ENCODE peak calls at places on chromosomes 12 and 14, in five cellular contexts. One of them, this sample, is unnamed.

GRCh38 chr14:20429801-20430669 is 5.9 kb downstream of the KLHL33 start:
- DNase-seq in psoas muscle: no peak
- DNase-seq in CD4-positive, alpha-beta T cell: no peak
- DNase-seq in mucosa of descending colon: peak
- DNase-seq in heart right ventricle: no peak
- DNase-seq in this sample: no peak

GRCh38 chr12:104376650-104377506 is 73.3 kb downstream of the EID3 start:
- DNase-seq in CD4-positive, alpha-beta T cell: no peak
- DNase-seq in mucosa of descending colon: no peak
- DNase-seq in psoas muscle: no peak
- DNase-seq in heart right ventricle: no peak
- DNase-seq in this sample: no peak

GRCh38 chr12:7060353-7060954 is at the start of gene C1S:
- DNase-seq in heart right ventricle: peak
- DNase-seq in psoas muscle: peak
- DNase-seq in CD4-positive, alpha-beta T cell: no peak
- DNase-seq in mucosa of descending colon: no peak
- DNase-seq in this sample: peak

GRCh38 chr12:12975322-12976077 is 23.5 kb upstream of the GPRC5D start:
- DNase-seq in heart right ventricle: no peak
- DNase-seq in mucosa of descending colon: peak
- DNase-seq in CD4-positive, alpha-beta T cell: no peak
- DNase-seq in psoas muscle: no peak
- DNase-seq in this sample: no peak

GRCh38 chr12:50047693-50048250 is 9.6 kb upstream of the ASIC1 start:
- DNase-seq in heart right ventricle: no peak
- DNase-seq in psoas muscle: no peak
- DNase-seq in mucosa of descending colon: no peak
- DNase-seq in CD4-positive, alpha-beta T cell: no peak
- DNase-seq in this sample: no peak

GRCh38 chr14:103770902-103771301 is 55.3 kb downstream of the ZFYVE21 start:
- DNase-seq in psoas muscle: no peak
- DNase-seq in CD4-positive, alpha-beta T cell: no peak
- DNase-seq in mucosa of descending colon: no peak
- DNase-seq in heart right ventricle: no peak
- DNase-seq in this sample: no peak

GRCh38 chr12:79844693-79845092 is 90.2 kb downstream of the PPP1R12A start:
- DNase-seq in mucosa of descending colon: no peak
- DNase-seq in heart right ventricle: no peak
- DNase-seq in psoas muscle: no peak
- DNase-seq in CD4-positive, alpha-beta T cell: no peak
- DNase-seq in this sample: peak

GRCh38 chr12:7951671-7952070 is 15.7 kb upstream of the SLC2A3 start:
- DNase-seq in psoas muscle: no peak
- DNase-seq in CD4-positive, alpha-beta T cell: no peak
- DNase-seq in mucosa of descending colon: no peak
- DNase-seq in heart right ventricle: no peak
- DNase-seq in this sample: no peak

GRCh38 chr14:70907172-70907995 is at the start of gene PCNX1:
- DNase-seq in mucosa of descending colon: peak
- DNase-seq in heart right ventricle: peak
- DNase-seq in psoas muscle: peak
- DNase-seq in CD4-positive, alpha-beta T cell: peak
- DNase-seq in this sample: peak
- TF ChIP-seq CTCF in mucosa of descending colon: peak
- TF ChIP-seq CTCF in heart right ventricle: peak
- TF ChIP-seq CTCF in psoas muscle: peak
- TF ChIP-seq CTCF in CD4-positive, alpha-beta T cell: peak
- TF ChIP-seq CTCF in this sample: peak

GRCh38 chr12:169528-170360 is 44.2 kb downstream of the SLC6A12 start:
- DNase-seq in mucosa of descending colon: no peak
- DNase-seq in psoas muscle: no peak
- DNase-seq in heart right ventricle: no peak
- DNase-seq in CD4-positive, alpha-beta T cell: no peak
- DNase-seq in this sample: no peak
- TF ChIP-seq CTCF in mucosa of descending colon: no peak
- TF ChIP-seq CTCF in psoas muscle: no peak
- TF ChIP-seq CTCF in heart right ventricle: no peak
- TF ChIP-seq CTCF in CD4-positive, alpha-beta T cell: no peak
- TF ChIP-seq CTCF in this sample: no peak

DNA sequence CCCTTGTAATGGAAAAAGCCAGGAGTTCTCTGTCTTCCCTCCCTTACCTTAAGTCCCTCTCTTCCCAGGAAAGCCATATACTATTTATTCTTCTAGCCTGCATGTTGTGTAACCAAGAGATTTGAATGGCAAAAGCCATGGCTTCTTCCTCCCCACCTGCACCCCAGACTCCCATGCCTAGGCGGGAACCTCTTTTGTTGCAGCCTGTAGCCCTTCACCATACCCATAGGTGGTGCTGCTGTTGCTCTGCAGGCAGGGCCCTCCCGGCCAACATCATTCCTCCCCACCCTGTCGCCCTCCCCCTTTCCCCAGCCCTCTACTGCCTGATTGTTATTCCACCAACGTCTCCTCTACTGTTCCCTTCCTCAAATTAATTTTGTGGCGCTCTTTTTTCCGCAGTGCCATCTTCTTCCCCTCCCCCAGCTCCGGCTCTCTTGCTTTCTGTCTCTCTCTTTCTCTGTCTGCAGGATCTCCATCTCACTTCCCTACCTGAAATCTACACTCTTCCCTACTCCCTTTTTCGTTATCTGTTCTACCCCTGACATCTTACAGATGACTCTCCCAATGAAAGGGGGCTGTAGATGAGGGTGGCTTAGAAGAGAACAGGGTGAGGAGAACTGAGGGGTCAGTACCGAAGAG is 13.8 kb downstream of the NGDN start:
- DNase-seq in heart right ventricle: no peak
- DNase-seq in psoas muscle: no peak
- DNase-seq in CD4-positive, alpha-beta T cell: no peak
- DNase-seq in mucosa of descending colon: no peak
- DNase-seq in this sample: no peak
- TF ChIP-seq CTCF in heart right ventricle: peak
- TF ChIP-seq CTCF in psoas muscle: no peak
- TF ChIP-seq CTCF in CD4-positive, alpha-beta T cell: no peak
- TF ChIP-seq CTCF in mucosa of descending colon: no peak
- TF ChIP-seq CTCF in this sample: peak

DNA sequence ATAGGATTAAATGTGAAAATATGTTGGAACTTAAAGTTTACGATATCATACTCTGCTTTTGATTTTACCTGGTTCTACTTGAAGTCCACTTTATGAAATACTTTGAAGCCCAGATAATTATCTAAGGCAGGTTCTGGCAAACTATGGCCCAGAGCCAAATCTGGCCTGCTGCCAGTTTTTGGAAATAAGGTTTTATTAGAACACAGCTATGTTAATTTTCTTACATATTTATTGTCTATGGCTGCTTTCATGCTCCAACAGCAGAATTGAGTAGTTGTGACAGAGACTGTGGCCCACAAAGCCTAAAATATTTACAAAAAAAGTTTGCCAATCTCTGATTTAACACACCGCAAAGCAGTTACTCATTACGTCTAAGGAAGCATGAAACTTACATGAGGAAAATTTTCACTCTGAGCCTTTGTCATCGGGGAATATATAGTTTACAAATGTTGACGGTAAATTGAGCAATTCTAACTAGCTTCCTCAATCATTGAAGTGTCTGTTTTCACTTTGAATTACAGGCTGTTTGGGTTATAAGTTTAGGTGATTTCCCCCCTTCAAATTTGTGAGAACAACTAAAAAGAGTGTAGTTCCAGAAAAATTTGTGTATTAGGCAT is 96.4 kb downstream of the UNC79 start:
- DNase-seq in CD4-positive, alpha-beta T cell: no peak
- DNase-seq in heart right ventricle: no peak
- DNase-seq in psoas muscle: no peak
- DNase-seq in mucosa of descending colon: no peak
- DNase-seq in this sample: no peak
- TF ChIP-seq CTCF in CD4-positive, alpha-beta T cell: no peak
- TF ChIP-seq CTCF in heart right ventricle: no peak
- TF ChIP-seq CTCF in psoas muscle: no peak
- TF ChIP-seq CTCF in mucosa of descending colon: no peak
- TF ChIP-seq CTCF in this sample: no peak

GRCh38 chr14:55111122-55111705 is 17.8 kb upstream of the LGALS3 start:
- DNase-seq in psoas muscle: no peak
- DNase-seq in mucosa of descending colon: no peak
- DNase-seq in heart right ventricle: no peak
- DNase-seq in CD4-positive, alpha-beta T cell: no peak
- DNase-seq in this sample: no peak
- TF ChIP-seq CTCF in psoas muscle: no peak
- TF ChIP-seq CTCF in mucosa of descending colon: no peak
- TF ChIP-seq CTCF in heart right ventricle: no peak
- TF ChIP-seq CTCF in CD4-positive, alpha-beta T cell: no peak
- TF ChIP-seq CTCF in this sample: no peak

This sample was measured in AG09319.